ENCODE peak calls at places on chromosomes 4 and X, in four cellular contexts. One of them, this sample, is unnamed.
A peak's percentile ranks its signal among the peaks of the same experiment; 100 is the strongest.

GRCh38 chr4:74072739-74073138 is 26.3 kb downstream of the CXCL2 start:
- DNase-seq in K562: no peak
- DNase-seq in HEK293T: no peak
- DNase-seq in HepG2: no peak
- DNase-seq in this sample: no peak

GRCh38 chr4:139267301-139267700 is 12.7 kb downstream of the MGARP start:
- DNase-seq in K562: no peak
- DNase-seq in HEK293T: no peak
- DNase-seq in HepG2: no peak
- DNase-seq in this sample: no peak

GRCh38 chr4:64166365-64166764 is 242.9 kb downstream of the TECRL start:
- DNase-seq in K562: no peak
- DNase-seq in HEK293T: no peak
- DNase-seq in HepG2: no peak
- DNase-seq in this sample: no peak

GRCh38 chrX:49041683-49042529 is 1.3 kb downstream of the TFE3 start:
- DNase-seq in K562: no peak
- DNase-seq in HEK293T: no peak
- DNase-seq in HepG2: no peak
- DNase-seq in this sample: no peak

GRCh38 chrX:149145845-149146285 is 359.2 kb downstream of the IDS start:
- DNase-seq in K562: no peak
- DNase-seq in HEK293T: peak; percentile 32
- DNase-seq in HepG2: no peak
- DNase-seq in this sample: no peak

GRCh38 chrX:6849711-6850415 is 297.6 kb upstream of the STS start:
- DNase-seq in K562: no peak
- DNase-seq in HEK293T: no peak
- DNase-seq in HepG2: no peak
- DNase-seq in this sample: no peak

GRCh38 chr4:184123009-184123408 is 94.7 kb downstream of the ENPP6 start:
- DNase-seq in K562: no peak
- DNase-seq in HEK293T: no peak
- DNase-seq in HepG2: no peak
- DNase-seq in this sample: no peak

GRCh38 chr4:153731239-153731638 is 28.6 kb downstream of the RNF175 start:
- DNase-seq in K562: no peak
- DNase-seq in HEK293T: no peak
- DNase-seq in HepG2: no peak
- DNase-seq in this sample: no peak

GRCh38 chr4:86043755-86044592 is 315.9 kb downstream of the MAPK10 start:
- DNase-seq in K562: peak; percentile 26
- DNase-seq in HEK293T: peak; percentile 33
- DNase-seq in HepG2: peak; percentile 32
- DNase-seq in this sample: no peak

GRCh38 chr4:48329976-48330375 is 11.4 kb upstream of the SLAIN2 start:
- DNase-seq in K562: no peak
- DNase-seq in HEK293T: no peak
- DNase-seq in HepG2: no peak
- DNase-seq in this sample: no peak

GRCh38 chr4:8534129-8534528 is 46.1 kb upstream of the GPR78 start:
- DNase-seq in K562: no peak
- DNase-seq in HEK293T: no peak
- DNase-seq in HepG2: no peak
- DNase-seq in this sample: peak; percentile 89

GRCh38 chr4:1983846-1984405 is 24.8 kb downstream of the NELFA start:
- DNase-seq in K562: no peak
- DNase-seq in HEK293T: no peak
- DNase-seq in HepG2: no peak
- DNase-seq in this sample: no peak

GRCh38 chr4:15425520-15425919 is 2.3 kb upstream of the C1QTNF7 start:
- DNase-seq in K562: no peak
- DNase-seq in HEK293T: no peak
- DNase-seq in HepG2: no peak
- DNase-seq in this sample: no peak

GRCh38 chr4:184648220-184649025 is 824 bp downstream of the CASP3 start:
- DNase-seq in K562: no peak
- DNase-seq in HEK293T: no peak
- DNase-seq in HepG2: peak; percentile 34
- DNase-seq in this sample: no peak

GRCh38 chrX:140480765-140481164 is 24.1 kb downstream of the SOX3 start:
- DNase-seq in K562: no peak
- DNase-seq in HEK293T: no peak
- DNase-seq in HepG2: no peak
- DNase-seq in this sample: no peak

GRCh38 chr4:81052119-81053068 is 21.9 kb downstream of the BMP3 start:
- DNase-seq in K562: peak; percentile 42
- DNase-seq in HEK293T: peak; percentile 65
- DNase-seq in HepG2: peak; percentile 51
- DNase-seq in this sample: peak; percentile 91

GRCh38 chr4:38163216-38164006 is 203.2 kb downstream of the PTTG2 start:
- DNase-seq in K562: no peak
- DNase-seq in HEK293T: no peak
- DNase-seq in HepG2: no peak
- DNase-seq in this sample: no peak

GRCh38 chrX:29315931-29316330 is 728.7 kb downstream of the IL1RAPL1 start:
- DNase-seq in K562: no peak
- DNase-seq in HEK293T: no peak
- DNase-seq in HepG2: no peak
- DNase-seq in this sample: no peak

GRCh38 chr4:3248811-3249661 is at the start of gene MSANTD1:
- DNase-seq in K562: peak; percentile 33
- DNase-seq in HEK293T: no peak
- DNase-seq in HepG2: no peak
- DNase-seq in this sample: no peak

GRCh38 chrX:11437642-11438379 is 144.6 kb downstream of the AMELX start:
- DNase-seq in K562: peak; percentile 30
- DNase-seq in HEK293T: no peak
- DNase-seq in HepG2: peak; percentile 19
- DNase-seq in this sample: no peak

GRCh38 chr4:152705918-152706317 is 26.1 kb upstream of the TMEM154 start:
- DNase-seq in K562: no peak
- DNase-seq in HEK293T: no peak
- DNase-seq in HepG2: no peak
- DNase-seq in this sample: no peak

GRCh38 chr4:53840643-53841042 is 223.8 kb downstream of the CHIC2 start:
- DNase-seq in K562: no peak
- DNase-seq in HEK293T: no peak
- DNase-seq in HepG2: no peak
- DNase-seq in this sample: no peak

GRCh38 chr4:108840426-108840975 is 77.6 kb upstream of the ETNPPL start:
- DNase-seq in K562: no peak
- DNase-seq in HEK293T: no peak
- DNase-seq in HepG2: no peak
- DNase-seq in this sample: no peak

GRCh38 chr4:41550308-41550707 is 12.4 kb downstream of the LIMCH1 start:
- DNase-seq in K562: no peak
- DNase-seq in HEK293T: no peak
- DNase-seq in HepG2: no peak
- DNase-seq in this sample: no peak

GRCh38 chr4:5878359-5878758 is 14.5 kb downstream of the CRMP1 start:
- DNase-seq in K562: no peak
- DNase-seq in HEK293T: no peak
- DNase-seq in HepG2: no peak
- DNase-seq in this sample: no peak

GRCh38 chr4:3483471-3483921 is 20.4 kb downstream of the DOK7 start:
- DNase-seq in K562: no peak
- DNase-seq in HEK293T: no peak
- DNase-seq in HepG2: no peak
- DNase-seq in this sample: no peak

GRCh38 chr4:174753031-174753430 is 76.0 kb downstream of the GLRA3 start:
- DNase-seq in K562: no peak
- DNase-seq in HEK293T: no peak
- DNase-seq in HepG2: no peak
- DNase-seq in this sample: no peak

GRCh38 chrX:136694491-136695087 is 46.6 kb downstream of the CD40LG start:
- DNase-seq in K562: peak; percentile 26
- DNase-seq in HEK293T: peak; percentile 65
- DNase-seq in HepG2: peak; percentile 10
- DNase-seq in this sample: no peak
- TF ChIP-seq FOXK2 in K562: no peak
- TF ChIP-seq FOXK2 in HEK293T: no peak
- TF ChIP-seq FOXK2 in HepG2: no peak
- TF ChIP-seq FOXK2 in this sample: no peak

GRCh38 chr4:154908168-154908567 is 127.1 kb downstream of the RBM46 start:
- DNase-seq in K562: no peak
- DNase-seq in HEK293T: no peak
- DNase-seq in HepG2: no peak
- DNase-seq in this sample: no peak
- TF ChIP-seq FOXK2 in K562: no peak
- TF ChIP-seq FOXK2 in HEK293T: no peak
- TF ChIP-seq FOXK2 in HepG2: no peak
- TF ChIP-seq FOXK2 in this sample: no peak

GRCh38 chrX:153818571-153819397 is 11.6 kb downstream of the PDZD4 start:
- DNase-seq in K562: peak; percentile 91
- DNase-seq in HEK293T: peak; percentile 82
- DNase-seq in HepG2: no peak
- DNase-seq in this sample: no peak
- TF ChIP-seq FOXK2 in K562: no peak
- TF ChIP-seq FOXK2 in HEK293T: no peak
- TF ChIP-seq FOXK2 in HepG2: no peak
- TF ChIP-seq FOXK2 in this sample: no peak

GRCh38 chr4:143294310-143294709 is 42.4 kb upstream of the GAB1 start:
- DNase-seq in K562: no peak
- DNase-seq in HEK293T: no peak
- DNase-seq in HepG2: no peak
- DNase-seq in this sample: no peak
- TF ChIP-seq FOXK2 in K562: no peak
- TF ChIP-seq FOXK2 in HEK293T: no peak
- TF ChIP-seq FOXK2 in HepG2: no peak
- TF ChIP-seq FOXK2 in this sample: no peak

This sample was measured in GM12878.